ENCODE peak calls at places on chromosomes 1 and 21, in eight cellular contexts. B, O, Q, C, E, X, L and T are unnamed samples.
A peak's percentile ranks its signal among the peaks of the same experiment; 100 is the strongest.

GRCh38 chr1:27394925-27395324 is 2.5 kb downstream of the GPR3 start:
- DNase-seq in E (no peak), B (no peak), X (no peak), Q (no peak), O (no peak), L (no peak), C (no peak), T (no peak)

GRCh38 chr1:83029916-83030315 is 969.0 kb downstream of the TTLL7 start:
- DNase-seq in Q (peak; percentile 78), X (peak; percentile 81), O (no peak), C (peak; percentile 74), B (no peak), L (no peak), E (no peak), T (peak; percentile 15)

GRCh38 chr1:245412301-245412700 is 257.5 kb downstream of the KIF26B start:
- DNase-seq in X (no peak), Q (no peak), L (no peak), C (peak; percentile 26), E (no peak), B (no peak), O (no peak), T (no peak)

GRCh38 chr1:209106237-209106741 is 477.2 kb upstream of the CAMK1G start:
- DNase-seq in C (peak; percentile 19), X (peak; percentile 15), L (no peak), Q (peak; percentile 24), E (no peak), B (no peak), O (no peak), T (no peak)

GRCh38 chr1:67476906-67477305 is 46.7 kb upstream of the SERBP1 start:
- DNase-seq in E (no peak), Q (no peak), C (no peak), B (no peak), L (no peak), X (no peak), O (no peak), T (no peak)

GRCh38 chr1:91526496-91526895 is 25.8 kb downstream of the CDC7 start:
- DNase-seq in B (no peak), Q (peak; percentile 30), L (no peak), X (no peak), C (peak; percentile 70), E (no peak), O (no peak), T (no peak)

GRCh38 chr1:90706437-90707362 is 10.4 kb downstream of the BARHL2 start:
- DNase-seq in C (no peak), B (no peak), L (no peak), X (no peak), Q (no peak), E (no peak), O (no peak), T (no peak)

GRCh38 chr1:97145321-97145956 is 423.9 kb downstream of the PTBP2 start:
- DNase-seq in C (peak; percentile 71), L (no peak), O (no peak), B (peak; percentile 35), X (peak; percentile 42), Q (peak; percentile 27), E (no peak), T (no peak)

GRCh38 chr21:33036430-33037162 is 10.9 kb downstream of the OLIG2 start:
- DNase-seq in B (no peak), O (no peak), Q (peak; percentile 19), E (peak; percentile 26), X (no peak), C (peak; percentile 42), L (no peak), T (peak; percentile 44)

GRCh38 chr21:45264919-45265515 is 22.7 kb downstream of the POFUT2 start:
- DNase-seq in O (no peak), L (no peak), X (no peak), E (no peak), Q (no peak), C (no peak), B (no peak), T (no peak)

GRCh38 chr1:9022773-9023172 is 3.5 kb downstream of the SLC2A7 start:
- DNase-seq in B (no peak), C (no peak), E (no peak), L (no peak), O (no peak), Q (no peak), X (no peak), T (no peak)

GRCh38 chr1:217133958-217134856 is 411.0 kb upstream of the ESRRG start:
- DNase-seq in C (peak; percentile 18), Q (no peak), B (no peak), L (no peak), X (no peak), O (no peak), E (no peak), T (no peak)

GRCh38 chr1:233005703-233006102 is 55.3 kb downstream of the NTPCR start:
- DNase-seq in C (peak; percentile 41), E (no peak), B (no peak), Q (peak; percentile 24), X (peak; percentile 39), O (no peak), L (no peak), T (no peak)

GRCh38 chr21:43931454-43931853 is 66.4 kb downstream of the AGPAT3 start:
- DNase-seq in O (no peak), E (no peak), B (no peak), Q (no peak), C (no peak), L (no peak), X (no peak), T (no peak)

GRCh38 chr1:41920658-41921057 is 1.9 kb upstream of the HIVEP3 start:
- DNase-seq in E (no peak), X (peak; percentile 67), O (no peak), C (peak; percentile 75), L (no peak), Q (no peak), B (no peak), T (peak; percentile 86)

GRCh38 chr1:236128646-236129178 is 13.6 kb upstream of the GPR137B start:
- DNase-seq in B (no peak), Q (no peak), L (no peak), X (no peak), O (no peak), C (peak; percentile 37), E (no peak), T (peak; percentile 19)

GRCh38 chr1:40462956-40463590 is 12.8 kb downstream of the ZFP69B start:
- DNase-seq in C (peak; percentile 13), B (no peak), E (no peak), X (no peak), Q (no peak), O (no peak), L (no peak), T (no peak)

GRCh38 chr1:25832336-25833037 is 12.7 kb downstream of the MTFR1L start:
- DNase-seq in L (no peak), O (no peak), B (no peak), Q (no peak), X (no peak), C (no peak), E (no peak), T (peak; percentile 70)

GRCh38 chr1:234463749-234464148 is 15.2 kb downstream of the TARBP1 start:
- DNase-seq in E (no peak), B (no peak), L (no peak), C (no peak), Q (no peak), X (no peak), O (no peak), T (no peak)

GRCh38 chr1:119435061-119435460 is 20.1 kb downstream of the HSD3B2 start:
- DNase-seq in C (no peak), X (no peak), L (no peak), B (no peak), O (no peak), Q (no peak), E (no peak), T (peak; percentile 85)

GRCh38 chr1:216815239-216815955 is 92.2 kb upstream of the ESRRG start:
- DNase-seq in C (peak; percentile 65), Q (peak; percentile 60), L (no peak), O (no peak), E (no peak), X (peak; percentile 59), B (peak; percentile 13), T (peak; percentile 18)

GRCh38 chr1:232074265-232074664 is 447.7 kb downstream of the DISC1 start:
- DNase-seq in B (no peak), C (peak; percentile 7), Q (no peak), E (no peak), X (no peak), O (no peak), L (no peak), T (no peak)

GRCh38 chr1:87951852-87952251 is 623.2 kb downstream of the LMO4 start:
- DNase-seq in X (peak; percentile 59), L (no peak), Q (no peak), B (no peak), E (no peak), O (no peak), C (no peak), T (no peak)

GRCh38 chr1:204323887-204324286 is 35.8 kb downstream of the PLEKHA6 start:
- DNase-seq in C (peak; percentile 80), L (no peak), O (no peak), E (no peak), Q (no peak), X (peak; percentile 61), B (no peak), T (peak; percentile 93)

GRCh38 chr21:16773206-16773605 is 739.6 kb upstream of the CXADR start:
- DNase-seq in B (no peak), C (peak; percentile 70), O (no peak), E (no peak), L (no peak), X (peak; percentile 3), Q (no peak), T (peak; percentile 3)

GRCh38 chr1:66981679-66982078 is 56.9 kb downstream of the MIER1 start:
- DNase-seq in L (peak; percentile 44), X (no peak), O (no peak), E (peak; percentile 41), Q (no peak), C (peak; percentile 46), B (no peak), T (no peak)